ENCODE peak calls at places on chromosomes 12 and 14, in five cellular contexts. One of them, this sample, is unnamed.
A peak's percentile ranks its signal among the peaks of the same experiment; 100 is the strongest.

GRCh38 chr14:102293784-102294183 is 11.2 kb downstream of the MOK start:
- DNase-seq in GM23338: no peak
- DNase-seq in K562: no peak
- DNase-seq in GM12878: no peak
- DNase-seq in HepG2: no peak
- DNase-seq in this sample: no peak

GRCh38 chr14:64971890-64972785 is at the start of gene RAB15:
- DNase-seq in K562: peak; percentile 44
- DNase-seq in HepG2: no peak
- DNase-seq in GM23338: peak; percentile 57
- DNase-seq in GM12878: no peak
- DNase-seq in this sample: peak; percentile 39

GRCh38 chr14:101196051-101196450 is 292.5 kb upstream of the RTL1 start:
- DNase-seq in HepG2: no peak
- DNase-seq in GM23338: no peak
- DNase-seq in K562: no peak
- DNase-seq in GM12878: no peak
- DNase-seq in this sample: no peak

GRCh38 chr14:20377171-20377570 is 33.7 kb downstream of the PARP2 start:
- DNase-seq in GM23338: no peak
- DNase-seq in HepG2: no peak
- DNase-seq in K562: no peak
- DNase-seq in GM12878: no peak
- DNase-seq in this sample: no peak

GRCh38 chr12:54046809-54047159 is 6.9 kb upstream of the HOXC4 start:
- DNase-seq in HepG2: no peak
- DNase-seq in K562: no peak
- DNase-seq in GM23338: no peak
- DNase-seq in GM12878: no peak
- DNase-seq in this sample: no peak

GRCh38 chr14:69945905-69946304 is 66.7 kb downstream of the SMOC1 start:
- DNase-seq in HepG2: no peak
- DNase-seq in GM12878: no peak
- DNase-seq in K562: no peak
- DNase-seq in GM23338: no peak
- DNase-seq in this sample: no peak

GRCh38 chr14:72256055-72256454 is 323.8 kb downstream of the RGS6 start:
- DNase-seq in GM12878: no peak
- DNase-seq in K562: no peak
- DNase-seq in GM23338: no peak
- DNase-seq in HepG2: no peak
- DNase-seq in this sample: no peak

GRCh38 chr14:101098641-101099040 is 195.1 kb upstream of the RTL1 start:
- DNase-seq in GM12878: no peak
- DNase-seq in GM23338: no peak
- DNase-seq in K562: no peak
- DNase-seq in HepG2: no peak
- DNase-seq in this sample: no peak

GRCh38 chr12:125272252-125272980 is 207.2 kb downstream of the AACS start:
- DNase-seq in GM23338: no peak
- DNase-seq in HepG2: no peak
- DNase-seq in K562: no peak
- DNase-seq in GM12878: no peak
- DNase-seq in this sample: no peak

GRCh38 chr14:23518716-23519115 is 32.8 kb downstream of the ZFHX2 start:
- DNase-seq in GM23338: peak; percentile 66
- DNase-seq in GM12878: no peak
- DNase-seq in K562: no peak
- DNase-seq in HepG2: no peak
- DNase-seq in this sample: no peak

GRCh38 chr14:33432407-33433023 is 493.8 kb downstream of the NPAS3 start:
- DNase-seq in HepG2: peak; percentile 42
- DNase-seq in K562: no peak
- DNase-seq in GM12878: no peak
- DNase-seq in GM23338: no peak
- DNase-seq in this sample: peak; percentile 29

GRCh38 chr14:89445252-89445973 is 28.4 kb upstream of the FOXN3 start:
- DNase-seq in HepG2: no peak
- DNase-seq in K562: no peak
- DNase-seq in GM12878: no peak
- DNase-seq in GM23338: no peak
- DNase-seq in this sample: no peak

GRCh38 chr12:19227190-19227879 is 97.8 kb downstream of the PLEKHA5 start:
- DNase-seq in K562: no peak
- DNase-seq in HepG2: no peak
- DNase-seq in GM23338: peak; percentile 24
- DNase-seq in GM12878: no peak
- DNase-seq in this sample: no peak

GRCh38 chr14:49549881-49550280 is 36.3 kb downstream of the RPS29 start:
- DNase-seq in K562: no peak
- DNase-seq in HepG2: no peak
- DNase-seq in GM23338: peak; percentile 85
- DNase-seq in GM12878: no peak
- DNase-seq in this sample: peak; percentile 19

GRCh38 chr14:102195446-102195845 is 55.7 kb downstream of the WDR20 start:
- DNase-seq in GM12878: no peak
- DNase-seq in HepG2: no peak
- DNase-seq in GM23338: no peak
- DNase-seq in K562: no peak
- DNase-seq in this sample: no peak

GRCh38 chr14:67440513-67440912 is 28.5 kb upstream of the PLEK2 start:
- DNase-seq in GM23338: no peak
- DNase-seq in HepG2: no peak
- DNase-seq in K562: no peak
- DNase-seq in GM12878: no peak
- DNase-seq in this sample: no peak

GRCh38 chr14:49189381-49189780 is 396.8 kb downstream of the RPS29 start:
- DNase-seq in HepG2: no peak
- DNase-seq in GM23338: no peak
- DNase-seq in K562: no peak
- DNase-seq in GM12878: no peak
- DNase-seq in this sample: no peak

GRCh38 chr12:96085475-96085874 is 50.1 kb upstream of the LTA4H start:
- DNase-seq in GM23338: no peak
- DNase-seq in HepG2: no peak
- DNase-seq in GM12878: no peak
- DNase-seq in K562: no peak
- DNase-seq in this sample: no peak

GRCh38 chr14:44846232-44846824 is 115.4 kb downstream of the KLHL28 start:
- DNase-seq in HepG2: peak; percentile 27
- DNase-seq in GM12878: peak; percentile 27
- DNase-seq in K562: peak; percentile 20
- DNase-seq in GM23338: peak; percentile 72
- DNase-seq in this sample: peak; percentile 44

GRCh38 chr12:109734219-109735000 is 20.8 kb downstream of the FAM222A start:
- DNase-seq in HepG2: no peak
- DNase-seq in K562: no peak
- DNase-seq in GM12878: no peak
- DNase-seq in GM23338: peak; percentile 84
- DNase-seq in this sample: no peak

GRCh38 chr14:24880689-24881088 is 169.3 kb downstream of the STXBP6 start:
- DNase-seq in K562: no peak
- DNase-seq in GM12878: no peak
- DNase-seq in GM23338: no peak
- DNase-seq in HepG2: no peak
- DNase-seq in this sample: no peak

GRCh38 chr12:74365178-74365964 is 172.3 kb upstream of the ATXN7L3B start:
- DNase-seq in GM23338: peak; percentile 66
- DNase-seq in HepG2: peak; percentile 21
- DNase-seq in K562: peak; percentile 36
- DNase-seq in GM12878: no peak
- DNase-seq in this sample: peak; percentile 54

GRCh38 chr12:102423447-102423846 is 56.9 kb downstream of the IGF1 start:
- DNase-seq in GM23338: no peak
- DNase-seq in GM12878: no peak
- DNase-seq in K562: no peak
- DNase-seq in HepG2: no peak
- DNase-seq in this sample: no peak

GRCh38 chr14:99244299-99244959 is 27.6 kb downstream of the BCL11B start:
- DNase-seq in GM23338: no peak
- DNase-seq in GM12878: no peak
- DNase-seq in K562: no peak
- DNase-seq in HepG2: no peak
- DNase-seq in this sample: no peak

GRCh38 chr12:25959069-25959961 is 833 bp downstream of the RASSF8 start:
- DNase-seq in GM12878: no peak
- DNase-seq in K562: no peak
- DNase-seq in HepG2: no peak
- DNase-seq in GM23338: peak; percentile 64
- DNase-seq in this sample: peak; percentile 46

GRCh38 chr14:50321009-50321660 is 9.0 kb downstream of the DMAC2L start:
- DNase-seq in K562: peak; percentile 52
- DNase-seq in HepG2: peak; percentile 68
- DNase-seq in GM23338: peak; percentile 84
- DNase-seq in GM12878: peak; percentile 82
- DNase-seq in this sample: peak; percentile 74

GRCh38 chr12:124608451-124608870 is 41.0 kb upstream of the NCOR2 start:
- DNase-seq in K562: no peak
- DNase-seq in GM23338: no peak
- DNase-seq in HepG2: no peak
- DNase-seq in GM12878: no peak
- DNase-seq in this sample: no peak

GRCh38 chr14:65949711-65950516 is 536.3 kb upstream of the CCDC196 start:
- DNase-seq in GM12878: no peak
- DNase-seq in HepG2: peak; percentile 29
- DNase-seq in GM23338: no peak
- DNase-seq in K562: peak; percentile 9
- DNase-seq in this sample: peak; percentile 28

GRCh38 chr12:46562625-46563228 is 190.2 kb upstream of the SLC38A2 start:
- DNase-seq in K562: no peak
- DNase-seq in GM12878: no peak
- DNase-seq in HepG2: peak; percentile 62
- DNase-seq in GM23338: no peak
- DNase-seq in this sample: peak; percentile 72

GRCh38 chr12:126554599-126554998 is 1489.4 kb downstream of the AACS start:
- DNase-seq in GM12878: no peak
- DNase-seq in GM23338: peak; percentile 35
- DNase-seq in K562: no peak
- DNase-seq in HepG2: no peak
- DNase-seq in this sample: no peak

GRCh38 chr12:89840162-89840922 is 131.7 kb upstream of the ATP2B1 start:
- DNase-seq in HepG2: no peak
- DNase-seq in GM12878: no peak
- DNase-seq in GM23338: no peak
- DNase-seq in K562: no peak
- DNase-seq in this sample: no peak

GRCh38 chr12:19518209-19518608 is 78.9 kb downstream of the AEBP2 start:
- DNase-seq in GM12878: no peak
- DNase-seq in K562: no peak
- DNase-seq in GM23338: no peak
- DNase-seq in HepG2: no peak
- DNase-seq in this sample: no peak

GRCh38 chr14:23138173-23138535 is 19.1 kb upstream of the CEBPE start:
- DNase-seq in GM12878: no peak
- DNase-seq in HepG2: no peak
- DNase-seq in K562: no peak
- DNase-seq in GM23338: no peak
- DNase-seq in this sample: no peak

GRCh38 chr12:50764861-50765324 is 992 bp downstream of the ATF1 start:
- DNase-seq in GM23338: no peak
- DNase-seq in GM12878: no peak
- DNase-seq in K562: no peak
- DNase-seq in HepG2: peak; percentile 89
- DNase-seq in this sample: peak; percentile 72
- TF ChIP-seq JUNB in GM23338: no peak
- TF ChIP-seq JUNB in GM12878: no peak
- TF ChIP-seq JUNB in K562: no peak
- TF ChIP-seq JUNB in HepG2: no peak
- TF ChIP-seq JUNB in this sample: no peak

GRCh38 chr12:68207276-68207675 is 18.3 kb downstream of the IL26 start:
- DNase-seq in K562: no peak
- DNase-seq in HepG2: no peak
- DNase-seq in GM12878: no peak
- DNase-seq in GM23338: no peak
- DNase-seq in this sample: no peak
- TF ChIP-seq JUNB in K562: no peak
- TF ChIP-seq JUNB in HepG2: no peak
- TF ChIP-seq JUNB in GM12878: no peak
- TF ChIP-seq JUNB in GM23338: no peak
- TF ChIP-seq JUNB in this sample: no peak

DNA sequence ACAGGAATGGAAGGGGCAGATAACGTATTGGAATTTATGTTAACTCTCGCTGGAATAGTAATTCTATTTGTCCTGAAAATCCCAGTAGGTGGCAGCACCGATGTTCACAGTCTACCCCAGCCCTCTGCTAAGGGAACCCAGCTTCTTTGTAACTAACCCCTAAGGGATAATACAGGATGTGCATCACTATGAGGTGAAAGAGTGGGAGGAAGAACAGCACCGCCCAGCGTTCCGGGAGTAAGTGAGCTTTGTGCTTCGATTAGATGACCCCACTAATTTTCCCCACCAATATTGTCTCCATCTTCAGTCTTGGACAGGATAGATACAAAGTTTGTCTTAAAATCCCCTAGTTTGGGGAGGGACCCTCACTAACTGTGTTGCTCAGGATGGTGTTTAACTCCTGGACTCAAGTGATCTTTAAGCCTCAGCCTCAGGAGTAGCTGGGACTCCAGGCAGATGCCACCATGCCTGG is 2.7 kb downstream of the SLC2A3 start:
- DNase-seq in GM12878: peak; percentile 79
- DNase-seq in HepG2: peak; percentile 93
- DNase-seq in K562: peak; percentile 74
- DNase-seq in GM23338: peak; percentile 97
- DNase-seq in this sample: peak; percentile 94
- TF ChIP-seq JUNB in GM12878: peak; percentile 91
- TF ChIP-seq JUNB in HepG2: no peak
- TF ChIP-seq JUNB in K562: no peak
- TF ChIP-seq JUNB in GM23338: peak; percentile 41
- TF ChIP-seq JUNB in this sample: no peak

GRCh38 chr12:118432812-118433540 is 56.6 kb downstream of the SUDS3 start:
- DNase-seq in GM12878: no peak
- DNase-seq in K562: no peak
- DNase-seq in GM23338: no peak
- DNase-seq in HepG2: peak; percentile 9
- DNase-seq in this sample: no peak
- TF ChIP-seq JUNB in GM12878: no peak
- TF ChIP-seq JUNB in K562: no peak
- TF ChIP-seq JUNB in GM23338: no peak
- TF ChIP-seq JUNB in HepG2: no peak
- TF ChIP-seq JUNB in this sample: no peak

DNA sequence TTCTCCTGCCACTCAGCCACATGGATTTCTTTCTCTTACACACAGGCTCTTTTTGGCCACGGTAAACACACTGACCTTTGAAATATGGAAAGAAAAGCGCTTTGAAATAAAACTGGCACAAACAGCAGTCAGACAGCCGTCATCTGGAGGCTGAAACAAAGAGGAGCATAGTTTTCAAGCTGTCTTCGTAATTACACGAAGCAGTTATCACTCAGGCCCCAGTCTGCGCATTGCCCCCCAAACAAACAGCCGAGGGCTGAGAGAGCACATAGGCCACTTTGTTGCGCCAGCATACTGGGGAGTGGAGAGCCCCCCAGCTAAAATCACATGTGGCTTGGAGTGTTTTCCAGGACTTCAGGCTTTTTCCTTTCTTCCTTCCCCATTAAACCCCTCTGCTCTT is 142.9 kb upstream of the BTG1 start:
- DNase-seq in GM23338: no peak
- DNase-seq in GM12878: no peak
- DNase-seq in HepG2: no peak
- DNase-seq in K562: no peak
- DNase-seq in this sample: no peak
- TF ChIP-seq JUNB in GM23338: no peak
- TF ChIP-seq JUNB in GM12878: no peak
- TF ChIP-seq JUNB in HepG2: no peak
- TF ChIP-seq JUNB in K562: no peak
- TF ChIP-seq JUNB in this sample: no peak

This sample was measured in A549.